ENCODE peak calls at places on chromosomes 16 and 17, in eight cellular contexts. C is right cardiac atrium; G is stimulated activated CD8-positive, alpha-beta memory T cell treated with anti-CD3 and anti-CD28 coated beads, Interleukin-4, amount 100 ng/mL, for 1 hour; N is cardiac fibroblast; V is NCI-H774; O is small intestine; L is RWPE1; B is progenitor cell of endocrine pancreas. H is an unnamed sample.

GRCh38 chr16:12900599-12901203 is 697 bp upstream of the SHISA9 start:
- DNase-seq in C (no peak), G (no peak), N (no peak), V (no peak), O (no peak), L (no peak), B (no peak), H (no peak)

GRCh38 chr16:17277981-17278381 is 192.8 kb downstream of the XYLT1 start:
- DNase-seq in C (peak), G (no peak), N (peak), V (no peak), O (peak), L (no peak), B (no peak), H (peak)

GRCh38 chr16:83937922-83938875 is 14.8 kb upstream of the OSGIN1 start:
- DNase-seq in C (no peak), G (no peak), N (no peak), V (no peak), O (no peak), L (no peak), B (no peak), H (no peak)

GRCh38 chr17:33272438-33272837 is 20.7 kb downstream of the ASIC2 start:
- DNase-seq in C (no peak), G (no peak), N (no peak), V (no peak), O (no peak), L (no peak), B (no peak), H (no peak)

GRCh38 chr16:68086336-68086821 is 1.2 kb downstream of the NFATC3 start:
- DNase-seq in C (no peak), G (no peak), N (peak), V (no peak), O (peak), L (peak), B (no peak), H (no peak)

GRCh38 chr16:84859681-84860080 is 39.9 kb downstream of the CRISPLD2 start:
- DNase-seq in C (no peak), G (no peak), N (no peak), V (no peak), O (no peak), L (no peak), B (no peak), H (no peak)

GRCh38 chr17:6269474-6269873 is 165.4 kb downstream of the AIPL1 start:
- DNase-seq in C (peak), G (no peak), N (peak), V (no peak), O (peak), L (peak), B (peak), H (peak)

GRCh38 chr16:85601730-85602401 is 11.3 kb upstream of the GSE1 start:
- DNase-seq in C (peak), G (no peak), N (no peak), V (no peak), O (no peak), L (no peak), B (no peak), H (no peak)

GRCh38 chr16:27685802-27686201 is 135.9 kb downstream of the KATNIP start:
- DNase-seq in C (no peak), G (no peak), N (peak), V (no peak), O (no peak), L (no peak), B (no peak), H (no peak)

GRCh38 chr17:44345497-44346026 is 460 bp downstream of the GRN start:
- DNase-seq in C (no peak), G (no peak), N (peak), V (no peak), O (peak), L (no peak), B (peak), H (peak)

GRCh38 chr16:84526794-84527485 is 22.5 kb upstream of the MEAK7 start:
- DNase-seq in C (no peak), G (no peak), N (peak), V (no peak), O (no peak), L (no peak), B (no peak), H (no peak)

GRCh38 chr17:6303664-6304063 is 131.3 kb downstream of the AIPL1 start:
- DNase-seq in C (peak), G (no peak), N (peak), V (no peak), O (no peak), L (peak), B (peak), H (peak)

GRCh38 chr16:65574311-65574966 is 452.6 kb upstream of the CDH11 start:
- DNase-seq in C (no peak), G (no peak), N (no peak), V (no peak), O (no peak), L (no peak), B (no peak), H (no peak)

GRCh38 chr17:50052241-50052788 is 3.6 kb upstream of the ITGA3 start:
- DNase-seq in C (no peak), G (no peak), N (no peak), V (peak), O (no peak), L (no peak), B (no peak), H (no peak)

GRCh38 chr17:3985800-3986199 is 21.6 kb upstream of the ATP2A3 start:
- DNase-seq in C (no peak), G (no peak), N (no peak), V (no peak), O (no peak), L (no peak), B (no peak), H (no peak)

GRCh38 chr17:73719588-73720071 is 75.4 kb upstream of the SDK2 start:
- DNase-seq in C (peak), G (no peak), N (no peak), V (peak), O (no peak), L (no peak), B (no peak), H (no peak)

GRCh38 chr17:63387941-63388340 is 58.2 kb downstream of the CYB561 start:
- DNase-seq in C (no peak), G (no peak), N (peak), V (no peak), O (no peak), L (no peak), B (no peak), H (no peak)

GRCh38 chr17:50090971-50091950 is 3.9 kb upstream of the PDK2 start:
- DNase-seq in C (no peak), G (no peak), N (no peak), V (no peak), O (no peak), L (no peak), B (no peak), H (no peak)

GRCh38 chr16:89847930-89848297 is 19.6 kb downstream of the SPIRE2 start:
- DNase-seq in C (no peak), G (no peak), N (no peak), V (no peak), O (peak), L (no peak), B (no peak), H (no peak)

GRCh38 chr17:43902190-43902589 is 5.1 kb downstream of the MPP2 start:
- DNase-seq in C (no peak), G (no peak), N (no peak), V (no peak), O (no peak), L (no peak), B (no peak), H (no peak)

GRCh38 chr17:40461036-40461721 is 17.9 kb downstream of the IGFBP4 start:
- DNase-seq in C (peak), G (no peak), N (peak), V (no peak), O (no peak), L (no peak), B (no peak), H (no peak)

GRCh38 chr16:19505600-19506303 is 16.1 kb downstream of the GDE1 start:
- DNase-seq in C (no peak), G (no peak), N (peak), V (no peak), O (no peak), L (no peak), B (no peak), H (no peak)

H was measured in Calu3.